ENCODE peak calls at places on chromosomes 2 and 18, in seven cellular contexts. One of them, this sample, is unnamed.

GRCh38 chr2:140905078-140905781 is 1225.6 kb downstream of the LRP1B start:
- DNase-seq in nucleus accumbens: no peak
- DNase-seq in H1: peak; percentile 67
- DNase-seq in WTC11: peak; percentile 72
- DNase-seq in pulmonary artery endothelial cell: no peak
- DNase-seq in NCI-H1105: no peak
- DNase-seq in progenitor cell of endocrine pancreas: no peak
- DNase-seq in this sample: peak; percentile 84

GRCh38 chr18:62325806-62326645 is 916 bp downstream of the TNFRSF11A start:
- DNase-seq in nucleus accumbens: no peak
- DNase-seq in H1: no peak
- DNase-seq in WTC11: no peak
- DNase-seq in pulmonary artery endothelial cell: no peak
- DNase-seq in NCI-H1105: peak; percentile 32
- DNase-seq in progenitor cell of endocrine pancreas: peak; percentile 26
- DNase-seq in this sample: no peak

GRCh38 chr2:206728277-206729199 is 10.3 kb upstream of the DYTN start:
- DNase-seq in nucleus accumbens: peak; percentile 55
- DNase-seq in H1: no peak
- DNase-seq in WTC11: no peak
- DNase-seq in pulmonary artery endothelial cell: no peak
- DNase-seq in NCI-H1105: no peak
- DNase-seq in progenitor cell of endocrine pancreas: no peak
- DNase-seq in this sample: no peak

GRCh38 chr2:130375291-130376266 is 19.7 kb downstream of the PTPN18 start:
- DNase-seq in nucleus accumbens: no peak
- DNase-seq in H1: no peak
- DNase-seq in WTC11: no peak
- DNase-seq in pulmonary artery endothelial cell: no peak
- DNase-seq in NCI-H1105: no peak
- DNase-seq in progenitor cell of endocrine pancreas: no peak
- DNase-seq in this sample: no peak

GRCh38 chr2:128361376-128362131 is 42.9 kb upstream of the HS6ST1 start:
- DNase-seq in nucleus accumbens: no peak
- DNase-seq in H1: no peak
- DNase-seq in WTC11: peak; percentile 3
- DNase-seq in pulmonary artery endothelial cell: no peak
- DNase-seq in NCI-H1105: no peak
- DNase-seq in progenitor cell of endocrine pancreas: no peak
- DNase-seq in this sample: no peak

GRCh38 chr2:229712125-229712524 is 2.2 kb downstream of the DNER start:
- DNase-seq in nucleus accumbens: no peak
- DNase-seq in H1: no peak
- DNase-seq in WTC11: no peak
- DNase-seq in pulmonary artery endothelial cell: no peak
- DNase-seq in NCI-H1105: no peak
- DNase-seq in progenitor cell of endocrine pancreas: no peak
- DNase-seq in this sample: no peak

GRCh38 chr18:27447930-27448329 is 262.8 kb upstream of the CHST9 start:
- DNase-seq in nucleus accumbens: no peak
- DNase-seq in H1: no peak
- DNase-seq in WTC11: no peak
- DNase-seq in pulmonary artery endothelial cell: no peak
- DNase-seq in NCI-H1105: no peak
- DNase-seq in progenitor cell of endocrine pancreas: no peak
- DNase-seq in this sample: no peak

GRCh38 chr2:39050109-39050508 is 70.7 kb downstream of the SOS1 start:
- DNase-seq in nucleus accumbens: no peak
- DNase-seq in H1: no peak
- DNase-seq in WTC11: no peak
- DNase-seq in pulmonary artery endothelial cell: no peak
- DNase-seq in NCI-H1105: no peak
- DNase-seq in progenitor cell of endocrine pancreas: no peak
- DNase-seq in this sample: no peak

GRCh38 chr2:181573140-181573736 is 83.7 kb downstream of the CERKL start:
- DNase-seq in nucleus accumbens: no peak
- DNase-seq in H1: no peak
- DNase-seq in WTC11: no peak
- DNase-seq in pulmonary artery endothelial cell: no peak
- DNase-seq in NCI-H1105: peak; percentile 42
- DNase-seq in progenitor cell of endocrine pancreas: no peak
- DNase-seq in this sample: no peak

GRCh38 chr18:3578621-3579020 is 128.6 kb downstream of the TGIF1 start:
- DNase-seq in nucleus accumbens: no peak
- DNase-seq in H1: no peak
- DNase-seq in WTC11: no peak
- DNase-seq in pulmonary artery endothelial cell: no peak
- DNase-seq in NCI-H1105: no peak
- DNase-seq in progenitor cell of endocrine pancreas: no peak
- DNase-seq in this sample: no peak

GRCh38 chr2:221492606-221493005 is 79.5 kb downstream of the EPHA4 start:
- DNase-seq in nucleus accumbens: no peak
- DNase-seq in H1: no peak
- DNase-seq in WTC11: no peak
- DNase-seq in pulmonary artery endothelial cell: no peak
- DNase-seq in NCI-H1105: no peak
- DNase-seq in progenitor cell of endocrine pancreas: no peak
- DNase-seq in this sample: no peak

GRCh38 chr18:10266236-10266585 is 188.2 kb upstream of the APCDD1 start:
- DNase-seq in nucleus accumbens: no peak
- DNase-seq in H1: no peak
- DNase-seq in WTC11: no peak
- DNase-seq in pulmonary artery endothelial cell: no peak
- DNase-seq in NCI-H1105: no peak
- DNase-seq in progenitor cell of endocrine pancreas: no peak
- DNase-seq in this sample: no peak

GRCh38 chr2:191298306-191298705 is 53.1 kb downstream of the MYO1B start:
- DNase-seq in nucleus accumbens: no peak
- DNase-seq in H1: no peak
- DNase-seq in WTC11: no peak
- DNase-seq in pulmonary artery endothelial cell: no peak
- DNase-seq in NCI-H1105: no peak
- DNase-seq in progenitor cell of endocrine pancreas: no peak
- DNase-seq in this sample: no peak

GRCh38 chr2:145845207-145845894 is 1325.4 kb upstream of the ZEB2 start:
- DNase-seq in nucleus accumbens: no peak
- DNase-seq in H1: no peak
- DNase-seq in WTC11: no peak
- DNase-seq in pulmonary artery endothelial cell: no peak
- DNase-seq in NCI-H1105: peak; percentile 31
- DNase-seq in progenitor cell of endocrine pancreas: no peak
- DNase-seq in this sample: no peak

GRCh38 chr2:19993731-19994130 is 3.8 kb upstream of the WDR35 start:
- DNase-seq in nucleus accumbens: no peak
- DNase-seq in H1: no peak
- DNase-seq in WTC11: no peak
- DNase-seq in pulmonary artery endothelial cell: no peak
- DNase-seq in NCI-H1105: no peak
- DNase-seq in progenitor cell of endocrine pancreas: no peak
- DNase-seq in this sample: no peak

GRCh38 chr18:50104421-50104820 is 90.5 kb downstream of the MYO5B start:
- DNase-seq in nucleus accumbens: no peak
- DNase-seq in H1: no peak
- DNase-seq in WTC11: no peak
- DNase-seq in pulmonary artery endothelial cell: no peak
- DNase-seq in NCI-H1105: no peak
- DNase-seq in progenitor cell of endocrine pancreas: no peak
- DNase-seq in this sample: no peak

GRCh38 chr18:63762518-63762917 is 12.7 kb upstream of the SERPINB7 start:
- DNase-seq in nucleus accumbens: no peak
- DNase-seq in H1: no peak
- DNase-seq in WTC11: no peak
- DNase-seq in pulmonary artery endothelial cell: no peak
- DNase-seq in NCI-H1105: no peak
- DNase-seq in progenitor cell of endocrine pancreas: no peak
- DNase-seq in this sample: no peak

This sample was measured in iPS DF 19.7.